ENCODE peak calls at places on chromosome 2, in eight cellular contexts. One of them, this sample, is unnamed.

GRCh38 chr2:40451926-40452605 is at the start of gene SLC8A1:
- DNase-seq in CD4-positive, alpha-beta memory T cell: no peak
- DNase-seq in body of pancreas: no peak
- DNase-seq in GM23248: peak; percentile 78
- DNase-seq in transverse colon: no peak
- DNase-seq in OCI-LY7: peak; percentile 44
- DNase-seq in hepatocyte: peak; percentile 54
- DNase-seq in right lobe of liver: peak; percentile 41
- DNase-seq in this sample: no peak

GRCh38 chr2:28624798-28625701 is 126.6 kb upstream of the PPP1CB start:
- DNase-seq in CD4-positive, alpha-beta memory T cell: peak; percentile 84
- DNase-seq in body of pancreas: peak; percentile 74
- DNase-seq in GM23248: peak; percentile 40
- DNase-seq in transverse colon: peak; percentile 81
- DNase-seq in OCI-LY7: no peak
- DNase-seq in hepatocyte: peak; percentile 68
- DNase-seq in right lobe of liver: peak; percentile 73
- DNase-seq in this sample: no peak

GRCh38 chr2:111049792-111050640 is 70.7 kb upstream of the BCL2L11 start:
- DNase-seq in CD4-positive, alpha-beta memory T cell: no peak
- DNase-seq in body of pancreas: peak; percentile 65
- DNase-seq in GM23248: peak; percentile 11
- DNase-seq in transverse colon: peak; percentile 31
- DNase-seq in OCI-LY7: peak; percentile 84
- DNase-seq in hepatocyte: peak; percentile 77
- DNase-seq in right lobe of liver: no peak
- DNase-seq in this sample: no peak

GRCh38 chr2:239862613-239863012 is 162.5 kb downstream of the NDUFA10 start:
- DNase-seq in CD4-positive, alpha-beta memory T cell: no peak
- DNase-seq in body of pancreas: no peak
- DNase-seq in GM23248: no peak
- DNase-seq in transverse colon: no peak
- DNase-seq in OCI-LY7: no peak
- DNase-seq in hepatocyte: no peak
- DNase-seq in right lobe of liver: no peak
- DNase-seq in this sample: no peak

GRCh38 chr2:12577567-12577966 is 139.2 kb upstream of the TRIB2 start:
- DNase-seq in CD4-positive, alpha-beta memory T cell: no peak
- DNase-seq in body of pancreas: no peak
- DNase-seq in GM23248: no peak
- DNase-seq in transverse colon: no peak
- DNase-seq in OCI-LY7: no peak
- DNase-seq in hepatocyte: no peak
- DNase-seq in right lobe of liver: no peak
- DNase-seq in this sample: no peak

GRCh38 chr2:45131587-45131986 is 122.3 kb upstream of the SIX2 start:
- DNase-seq in CD4-positive, alpha-beta memory T cell: no peak
- DNase-seq in body of pancreas: no peak
- DNase-seq in GM23248: no peak
- DNase-seq in transverse colon: no peak
- DNase-seq in OCI-LY7: no peak
- DNase-seq in hepatocyte: no peak
- DNase-seq in right lobe of liver: no peak
- DNase-seq in this sample: no peak

GRCh38 chr2:174778479-174778962 is 14.2 kb upstream of the CHRNA1 start:
- DNase-seq in CD4-positive, alpha-beta memory T cell: peak; percentile 95
- DNase-seq in body of pancreas: no peak
- DNase-seq in GM23248: peak; percentile 93
- DNase-seq in transverse colon: peak; percentile 48
- DNase-seq in OCI-LY7: no peak
- DNase-seq in hepatocyte: peak; percentile 49
- DNase-seq in right lobe of liver: peak; percentile 42
- DNase-seq in this sample: no peak

GRCh38 chr2:238379096-238379810 is 47.5 kb upstream of the ASB1 start:
- DNase-seq in CD4-positive, alpha-beta memory T cell: peak; percentile 15
- DNase-seq in body of pancreas: peak; percentile 37
- DNase-seq in GM23248: peak; percentile 32
- DNase-seq in transverse colon: no peak
- DNase-seq in OCI-LY7: no peak
- DNase-seq in hepatocyte: no peak
- DNase-seq in right lobe of liver: no peak
- DNase-seq in this sample: no peak

GRCh38 chr2:104889261-104890091 is 35.6 kb downstream of the POU3F3 start:
- DNase-seq in CD4-positive, alpha-beta memory T cell: no peak
- DNase-seq in body of pancreas: no peak
- DNase-seq in GM23248: no peak
- DNase-seq in transverse colon: peak; percentile 82
- DNase-seq in OCI-LY7: peak; percentile 34
- DNase-seq in hepatocyte: no peak
- DNase-seq in right lobe of liver: no peak
- DNase-seq in this sample: no peak

GRCh38 chr2:39370101-39370500 is 67.0 kb downstream of the MAP4K3 start:
- DNase-seq in CD4-positive, alpha-beta memory T cell: no peak
- DNase-seq in body of pancreas: no peak
- DNase-seq in GM23248: peak; percentile 10
- DNase-seq in transverse colon: no peak
- DNase-seq in OCI-LY7: no peak
- DNase-seq in hepatocyte: no peak
- DNase-seq in right lobe of liver: no peak
- DNase-seq in this sample: no peak

GRCh38 chr2:169080250-169081035 is 11.1 kb downstream of the DHRS9 start:
- DNase-seq in CD4-positive, alpha-beta memory T cell: no peak
- DNase-seq in body of pancreas: no peak
- DNase-seq in GM23248: no peak
- DNase-seq in transverse colon: no peak
- DNase-seq in OCI-LY7: peak; percentile 24
- DNase-seq in hepatocyte: no peak
- DNase-seq in right lobe of liver: no peak
- DNase-seq in this sample: no peak

GRCh38 chr2:15956751-15957736 is 16.7 kb downstream of the MYCN start:
- DNase-seq in CD4-positive, alpha-beta memory T cell: no peak
- DNase-seq in body of pancreas: no peak
- DNase-seq in GM23248: no peak
- DNase-seq in transverse colon: no peak
- DNase-seq in OCI-LY7: no peak
- DNase-seq in hepatocyte: no peak
- DNase-seq in right lobe of liver: no peak
- DNase-seq in this sample: no peak

GRCh38 chr2:47653036-47653435 is 129.9 kb upstream of the MSH6 start:
- DNase-seq in CD4-positive, alpha-beta memory T cell: no peak
- DNase-seq in body of pancreas: no peak
- DNase-seq in GM23248: no peak
- DNase-seq in transverse colon: no peak
- DNase-seq in OCI-LY7: no peak
- DNase-seq in hepatocyte: no peak
- DNase-seq in right lobe of liver: no peak
- DNase-seq in this sample: no peak

GRCh38 chr2:37802106-37802791 is 122.8 kb upstream of the RMDN2 start:
- DNase-seq in CD4-positive, alpha-beta memory T cell: no peak
- DNase-seq in body of pancreas: no peak
- DNase-seq in GM23248: peak; percentile 58
- DNase-seq in transverse colon: no peak
- DNase-seq in OCI-LY7: no peak
- DNase-seq in hepatocyte: peak; percentile 24
- DNase-seq in right lobe of liver: no peak
- DNase-seq in this sample: no peak

GRCh38 chr2:55875434-55876135 is 48.0 kb downstream of the EFEMP1 start:
- DNase-seq in CD4-positive, alpha-beta memory T cell: no peak
- DNase-seq in body of pancreas: no peak
- DNase-seq in GM23248: peak; percentile 86
- DNase-seq in transverse colon: no peak
- DNase-seq in OCI-LY7: no peak
- DNase-seq in hepatocyte: no peak
- DNase-seq in right lobe of liver: no peak
- DNase-seq in this sample: no peak

GRCh38 chr2:101823347-101823791 is 125.9 kb downstream of the MAP4K4 start:
- DNase-seq in CD4-positive, alpha-beta memory T cell: peak; percentile 69
- DNase-seq in body of pancreas: peak; percentile 69
- DNase-seq in GM23248: peak; percentile 79
- DNase-seq in transverse colon: peak; percentile 71
- DNase-seq in OCI-LY7: peak; percentile 53
- DNase-seq in hepatocyte: peak; percentile 75
- DNase-seq in right lobe of liver: no peak
- DNase-seq in this sample: no peak

GRCh38 chr2:188348974-188349500 is 57.4 kb downstream of the GULP1 start:
- DNase-seq in CD4-positive, alpha-beta memory T cell: no peak
- DNase-seq in body of pancreas: no peak
- DNase-seq in GM23248: no peak
- DNase-seq in transverse colon: no peak
- DNase-seq in OCI-LY7: no peak
- DNase-seq in hepatocyte: no peak
- DNase-seq in right lobe of liver: no peak
- DNase-seq in this sample: no peak

GRCh38 chr2:188346059-188346458 is 54.4 kb downstream of the GULP1 start:
- DNase-seq in CD4-positive, alpha-beta memory T cell: no peak
- DNase-seq in body of pancreas: no peak
- DNase-seq in GM23248: no peak
- DNase-seq in transverse colon: no peak
- DNase-seq in OCI-LY7: no peak
- DNase-seq in hepatocyte: no peak
- DNase-seq in right lobe of liver: no peak
- DNase-seq in this sample: no peak

GRCh38 chr2:188345020-188345419 is 53.3 kb downstream of the GULP1 start:
- DNase-seq in CD4-positive, alpha-beta memory T cell: no peak
- DNase-seq in body of pancreas: no peak
- DNase-seq in GM23248: no peak
- DNase-seq in transverse colon: no peak
- DNase-seq in OCI-LY7: no peak
- DNase-seq in hepatocyte: no peak
- DNase-seq in right lobe of liver: no peak
- DNase-seq in this sample: no peak

GRCh38 chr2:188340257-188340656 is 48.6 kb downstream of the GULP1 start:
- DNase-seq in CD4-positive, alpha-beta memory T cell: no peak
- DNase-seq in body of pancreas: no peak
- DNase-seq in GM23248: no peak
- DNase-seq in transverse colon: no peak
- DNase-seq in OCI-LY7: no peak
- DNase-seq in hepatocyte: no peak
- DNase-seq in right lobe of liver: no peak
- DNase-seq in this sample: no peak

GRCh38 chr2:188345439-188345838 is 53.8 kb downstream of the GULP1 start:
- DNase-seq in CD4-positive, alpha-beta memory T cell: no peak
- DNase-seq in body of pancreas: no peak
- DNase-seq in GM23248: no peak
- DNase-seq in transverse colon: no peak
- DNase-seq in OCI-LY7: no peak
- DNase-seq in hepatocyte: no peak
- DNase-seq in right lobe of liver: no peak
- DNase-seq in this sample: no peak
- H3K27ac ChIP-seq in CD4-positive, alpha-beta memory T cell: no peak overlapping the region
- H3K27ac ChIP-seq in body of pancreas: no peak overlapping the region
- H3K27ac ChIP-seq in GM23248: no peak overlapping the region
- H3K27ac ChIP-seq in transverse colon: no peak overlapping the region
- H3K27ac ChIP-seq in OCI-LY7: no peak overlapping the region
- H3K27ac ChIP-seq in hepatocyte: no peak overlapping the region
- H3K27ac ChIP-seq in right lobe of liver: no peak overlapping the region
- H3K27ac ChIP-seq in this sample: no peak overlapping the region

GRCh38 chr2:157827377-157827776 is 48.8 kb downstream of the ACVR1 start:
- DNase-seq in CD4-positive, alpha-beta memory T cell: no peak
- DNase-seq in body of pancreas: no peak
- DNase-seq in GM23248: no peak
- DNase-seq in transverse colon: no peak
- DNase-seq in OCI-LY7: no peak
- DNase-seq in hepatocyte: no peak
- DNase-seq in right lobe of liver: no peak
- DNase-seq in this sample: no peak

GRCh38 chr2:157822533-157822932 is 53.6 kb downstream of the ACVR1 start:
- DNase-seq in CD4-positive, alpha-beta memory T cell: no peak
- DNase-seq in body of pancreas: no peak
- DNase-seq in GM23248: no peak
- DNase-seq in transverse colon: no peak
- DNase-seq in OCI-LY7: no peak
- DNase-seq in hepatocyte: no peak
- DNase-seq in right lobe of liver: no peak
- DNase-seq in this sample: no peak

GRCh38 chr2:157821519-157822131 is 54.5 kb downstream of the ACVR1 start:
- DNase-seq in CD4-positive, alpha-beta memory T cell: no peak
- DNase-seq in body of pancreas: no peak
- DNase-seq in GM23248: no peak
- DNase-seq in transverse colon: no peak
- DNase-seq in OCI-LY7: no peak
- DNase-seq in hepatocyte: no peak
- DNase-seq in right lobe of liver: no peak
- DNase-seq in this sample: no peak

GRCh38 chr2:157822993-157823392 is 53.1 kb downstream of the ACVR1 start:
- DNase-seq in CD4-positive, alpha-beta memory T cell: no peak
- DNase-seq in body of pancreas: no peak
- DNase-seq in GM23248: peak; percentile 67
- DNase-seq in transverse colon: no peak
- DNase-seq in OCI-LY7: no peak
- DNase-seq in hepatocyte: no peak
- DNase-seq in right lobe of liver: no peak
- DNase-seq in this sample: no peak

GRCh38 chr2:157825885-157826284 is 50.2 kb downstream of the ACVR1 start:
- DNase-seq in CD4-positive, alpha-beta memory T cell: no peak
- DNase-seq in body of pancreas: no peak
- DNase-seq in GM23248: peak; percentile 91
- DNase-seq in transverse colon: no peak
- DNase-seq in OCI-LY7: no peak
- DNase-seq in hepatocyte: peak; percentile 63
- DNase-seq in right lobe of liver: no peak
- DNase-seq in this sample: peak; percentile 97
- H3K27ac ChIP-seq in CD4-positive, alpha-beta memory T cell: no peak overlapping the region
- H3K27ac ChIP-seq in body of pancreas: no peak overlapping the region
- H3K27ac ChIP-seq in GM23248: peak overlapping the region; percentile 78
- H3K27ac ChIP-seq in transverse colon: no peak overlapping the region
- H3K27ac ChIP-seq in OCI-LY7: no peak overlapping the region
- H3K27ac ChIP-seq in hepatocyte: peak overlapping the region; percentile 63
- H3K27ac ChIP-seq in right lobe of liver: no peak overlapping the region
- H3K27ac ChIP-seq in this sample: peak overlapping the region; percentile 90

GRCh38 chr2:98464772-98465310 is 20.2 kb downstream of the INPP4A start:
- DNase-seq in CD4-positive, alpha-beta memory T cell: peak; percentile 68
- DNase-seq in body of pancreas: no peak
- DNase-seq in GM23248: no peak
- DNase-seq in transverse colon: peak; percentile 52
- DNase-seq in OCI-LY7: peak; percentile 13
- DNase-seq in hepatocyte: no peak
- DNase-seq in right lobe of liver: no peak
- DNase-seq in this sample: no peak
- H3K27ac ChIP-seq in CD4-positive, alpha-beta memory T cell: peak overlapping the region; percentile 71
- H3K27ac ChIP-seq in body of pancreas: no peak overlapping the region
- H3K27ac ChIP-seq in GM23248: no peak overlapping the region
- H3K27ac ChIP-seq in transverse colon: peak overlapping the region; percentile 72
- H3K27ac ChIP-seq in OCI-LY7: no peak overlapping the region
- H3K27ac ChIP-seq in hepatocyte: no peak overlapping the region
- H3K27ac ChIP-seq in right lobe of liver: peak overlapping the region; percentile 40
- H3K27ac ChIP-seq in this sample: no peak overlapping the region

DNA sequence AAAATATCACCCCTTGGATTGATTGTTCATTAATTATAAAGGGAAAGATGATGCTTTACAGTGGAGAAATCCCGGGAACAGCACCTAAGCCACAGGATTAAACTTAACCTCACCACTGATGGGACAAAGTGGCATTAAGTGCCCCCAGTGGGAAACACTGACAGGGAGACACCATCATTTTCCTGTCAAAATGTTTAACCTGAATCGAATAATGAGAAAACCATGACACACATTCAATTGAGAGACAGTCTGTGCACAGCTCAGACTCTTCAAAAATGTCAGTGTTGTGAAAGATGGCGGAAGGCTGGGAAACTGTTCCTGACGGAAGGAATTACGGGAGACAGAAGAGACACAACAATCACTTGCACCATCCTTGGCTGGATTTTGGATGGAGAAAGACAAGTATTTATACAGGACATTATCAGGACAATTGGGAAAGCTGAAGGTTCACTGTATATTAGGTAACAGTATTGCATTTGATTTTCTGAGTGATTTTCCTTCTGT is 111.8 kb upstream of the ASB18 start:
- DNase-seq in CD4-positive, alpha-beta memory T cell: no peak
- DNase-seq in body of pancreas: no peak
- DNase-seq in GM23248: no peak
- DNase-seq in transverse colon: no peak
- DNase-seq in OCI-LY7: no peak
- DNase-seq in hepatocyte: no peak
- DNase-seq in right lobe of liver: no peak
- DNase-seq in this sample: no peak
- H3K27ac ChIP-seq in CD4-positive, alpha-beta memory T cell: no peak overlapping the region
- H3K27ac ChIP-seq in body of pancreas: no peak overlapping the region
- H3K27ac ChIP-seq in GM23248: no peak overlapping the region
- H3K27ac ChIP-seq in transverse colon: no peak overlapping the region
- H3K27ac ChIP-seq in OCI-LY7: no peak overlapping the region
- H3K27ac ChIP-seq in hepatocyte: no peak overlapping the region
- H3K27ac ChIP-seq in right lobe of liver: no peak overlapping the region
- H3K27ac ChIP-seq in this sample: no peak overlapping the region

This sample was measured in epithelial cell of prostate.